ENCODE peak calls at places on chromosomes 6 and 20, in four cellular contexts. One of them, this sample, is unnamed.
A peak's percentile ranks its signal among the peaks of the same experiment; 100 is the strongest.

GRCh38 chr6:20674664-20675063 is 140.4 kb downstream of the CDKAL1 start:
- DNase-seq in sigmoid colon: no peak
- DNase-seq in heart left ventricle: no peak
- DNase-seq in fibroblast of pulmonary artery: no peak
- DNase-seq in this sample: no peak

GRCh38 chr6:43636312-43636667 is 650 bp downstream of the MAD2L1BP start:
- DNase-seq in sigmoid colon: no peak
- DNase-seq in fibroblast of pulmonary artery: peak; percentile 17
- DNase-seq in heart left ventricle: no peak
- DNase-seq in this sample: peak; percentile 27

GRCh38 chr6:56957856-56958255 is 2.9 kb downstream of the BEND6 start:
- DNase-seq in heart left ventricle: no peak
- DNase-seq in fibroblast of pulmonary artery: no peak
- DNase-seq in sigmoid colon: no peak
- DNase-seq in this sample: no peak

GRCh38 chr20:53224851-53225250 is 252.7 kb downstream of the TSHZ2 start:
- DNase-seq in heart left ventricle: no peak
- DNase-seq in fibroblast of pulmonary artery: peak; percentile 27
- DNase-seq in sigmoid colon: no peak
- DNase-seq in this sample: peak; percentile 8

GRCh38 chr6:78010130-78010529 is 357.3 kb downstream of the MEI4 start:
- DNase-seq in heart left ventricle: no peak
- DNase-seq in sigmoid colon: no peak
- DNase-seq in fibroblast of pulmonary artery: no peak
- DNase-seq in this sample: no peak

GRCh38 chr6:53799340-53799739 is 4.5 kb downstream of the LRRC1 start:
- DNase-seq in heart left ventricle: no peak
- DNase-seq in sigmoid colon: no peak
- DNase-seq in fibroblast of pulmonary artery: no peak
- DNase-seq in this sample: no peak

GRCh38 chr6:3517350-3517749 is 60.5 kb upstream of the SLC22A23 start:
- DNase-seq in sigmoid colon: no peak
- DNase-seq in fibroblast of pulmonary artery: peak; percentile 95
- DNase-seq in heart left ventricle: no peak
- DNase-seq in this sample: peak; percentile 96

GRCh38 chr20:19026901-19027644 is 185.4 kb upstream of the SLC24A3 start:
- DNase-seq in sigmoid colon: no peak
- DNase-seq in heart left ventricle: no peak
- DNase-seq in fibroblast of pulmonary artery: no peak
- DNase-seq in this sample: no peak

GRCh38 chr6:40915165-40915564 is 123.9 kb downstream of the UNC5CL start:
- DNase-seq in fibroblast of pulmonary artery: no peak
- DNase-seq in sigmoid colon: no peak
- DNase-seq in heart left ventricle: no peak
- DNase-seq in this sample: no peak

DNA sequence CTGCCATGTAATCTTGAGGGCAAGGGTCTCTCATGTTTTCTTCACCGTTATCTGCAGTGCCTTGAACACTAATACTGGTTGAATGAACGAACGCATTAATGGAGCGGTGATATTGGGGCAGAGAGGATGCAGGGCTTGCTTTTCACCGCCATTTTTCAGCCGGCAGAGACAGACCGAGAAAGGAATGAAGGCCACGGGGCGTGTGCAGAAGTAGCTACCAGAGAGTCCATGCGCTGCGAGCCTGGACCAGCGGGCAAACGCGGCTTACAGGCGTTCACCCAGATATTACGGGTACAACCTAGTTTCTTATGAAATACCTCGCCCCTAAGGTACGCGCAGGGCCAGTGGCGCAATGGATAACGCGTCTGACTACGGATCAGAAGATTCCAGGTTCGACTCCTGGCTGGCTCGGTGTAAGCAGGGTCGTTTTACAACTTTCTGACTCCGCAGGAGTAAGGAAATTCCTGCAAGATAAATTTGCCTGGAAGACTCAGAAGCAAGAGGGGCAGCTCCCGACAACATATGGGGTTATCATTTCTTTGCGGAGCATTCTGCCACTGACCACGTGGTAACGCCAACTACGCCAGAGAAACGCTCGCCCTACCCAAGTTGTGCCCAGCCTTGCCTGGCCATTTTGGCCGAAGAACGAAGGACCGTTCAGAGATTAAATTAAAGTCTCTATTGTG is 863 bp upstream of the HMGN4 start:
- DNase-seq in sigmoid colon: peak; percentile 97
- DNase-seq in heart left ventricle: peak; percentile 91
- DNase-seq in fibroblast of pulmonary artery: peak; percentile 95
- DNase-seq in this sample: peak; percentile 93
- TF ChIP-seq CTCF in sigmoid colon: no peak
- TF ChIP-seq CTCF in heart left ventricle: no peak
- TF ChIP-seq CTCF in fibroblast of pulmonary artery: no peak
- TF ChIP-seq CTCF in this sample: no peak

DNA sequence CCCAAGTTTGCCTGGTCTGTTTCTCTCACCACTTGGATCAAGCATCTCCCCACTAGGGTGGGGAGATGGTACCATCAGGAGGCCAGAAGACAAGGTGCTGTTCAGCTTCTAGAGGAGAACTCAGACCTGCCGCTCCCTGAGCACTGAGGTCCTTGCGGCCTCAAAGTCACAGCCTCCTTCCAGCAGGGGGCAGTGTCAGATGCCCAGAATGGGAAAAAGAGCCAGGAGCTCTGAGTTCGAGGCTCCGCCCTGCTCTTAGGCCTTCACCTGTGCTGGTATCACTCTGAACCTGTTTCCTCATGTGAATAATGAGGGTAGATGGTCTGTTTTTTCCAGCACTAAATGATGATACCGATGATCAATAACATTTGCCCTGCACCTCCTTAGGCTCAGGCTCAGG is 68.7 kb downstream of the TOX2 start:
- DNase-seq in heart left ventricle: no peak
- DNase-seq in sigmoid colon: no peak
- DNase-seq in fibroblast of pulmonary artery: no peak
- DNase-seq in this sample: no peak
- TF ChIP-seq CTCF in heart left ventricle: peak; percentile 31
- TF ChIP-seq CTCF in sigmoid colon: no peak
- TF ChIP-seq CTCF in fibroblast of pulmonary artery: peak; percentile 33
- TF ChIP-seq CTCF in this sample: peak; percentile 14

GRCh38 chr6:116616757-116617093 is 446 bp downstream of the RSPH4A start:
- DNase-seq in fibroblast of pulmonary artery: no peak
- DNase-seq in heart left ventricle: peak; percentile 29
- DNase-seq in sigmoid colon: peak; percentile 64
- DNase-seq in this sample: no peak
- TF ChIP-seq CTCF in fibroblast of pulmonary artery: no peak
- TF ChIP-seq CTCF in heart left ventricle: no peak
- TF ChIP-seq CTCF in sigmoid colon: no peak
- TF ChIP-seq CTCF in this sample: no peak

DNA sequence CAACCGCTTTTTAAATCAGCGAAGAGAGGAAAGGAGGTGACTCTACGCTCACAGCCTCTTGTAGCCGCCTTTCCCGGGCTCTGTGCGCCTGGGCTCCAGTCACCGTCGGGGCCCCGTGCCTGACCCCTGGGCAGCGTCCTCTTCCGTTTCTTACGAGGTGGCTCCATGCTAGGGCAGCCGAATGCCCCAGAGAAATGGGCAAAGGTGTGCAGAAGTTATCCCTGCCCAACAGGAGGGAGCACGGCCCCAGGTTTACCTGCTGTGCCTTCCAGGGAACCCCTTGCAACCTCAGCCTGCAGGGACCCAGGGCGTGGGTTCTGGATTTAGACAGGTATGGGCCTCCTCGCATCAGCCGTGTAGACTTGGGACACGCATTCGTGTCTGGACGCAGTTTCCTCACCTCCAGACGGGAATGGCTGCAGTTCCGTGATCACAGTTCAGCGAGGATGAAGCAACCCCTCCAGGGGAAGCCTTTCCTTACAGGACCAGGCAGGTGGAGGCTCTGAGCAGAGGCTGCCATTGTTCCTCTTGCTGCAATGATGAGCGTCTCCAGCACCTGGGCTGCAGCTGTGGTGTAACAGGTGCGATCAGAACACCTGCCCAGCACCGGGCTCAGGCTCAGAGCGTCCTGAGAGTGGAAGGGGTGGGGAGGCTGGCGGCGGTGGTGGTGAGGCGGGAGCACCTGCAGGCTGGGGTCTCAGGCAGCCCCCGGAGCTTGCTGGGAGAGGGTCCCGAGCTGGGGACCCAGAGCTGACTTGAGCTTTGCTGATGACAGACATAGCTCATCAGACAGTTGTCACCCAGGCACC is 81.3 kb upstream of the BHLHE23 start:
- DNase-seq in sigmoid colon: peak; percentile 49
- DNase-seq in fibroblast of pulmonary artery: no peak
- DNase-seq in heart left ventricle: peak; percentile 16
- DNase-seq in this sample: no peak
- TF ChIP-seq CTCF in sigmoid colon: no peak
- TF ChIP-seq CTCF in fibroblast of pulmonary artery: no peak
- TF ChIP-seq CTCF in heart left ventricle: no peak
- TF ChIP-seq CTCF in this sample: no peak

This sample was measured in fibroblast of the aortic adventitia.